ENCODE peak calls at places on chromosomes 4 and X, in ten cellular contexts. One of them, this sample, is unnamed.

GRCh38 chrX:42519666-42520231 is 258.2 kb downstream of the PPP1R2C start:
- DNase-seq in adipocyte: peak; percentile 62
- DNase-seq in WTC11: no peak
- DNase-seq in activated T-cell treated with anti-CD3 and anti-CD28 coated beads, Interleukin-2, amount 50 U/mL, for 24 hours: no peak
- DNase-seq in BJ: no peak
- DNase-seq in psoas muscle: no peak
- DNase-seq in mammary epithelial cell: peak; percentile 51
- DNase-seq in Caco-2: no peak
- DNase-seq in NCI-H2081 treated with DMSO at 0.1 percent for 48 hours: no peak
- DNase-seq in stromal cell of bone marrow: peak; percentile 28
- DNase-seq in this sample: no peak

GRCh38 chr4:73421708-73422457 is 14.1 kb upstream of the AFP start:
- DNase-seq in stromal cell of bone marrow: no peak
- DNase-seq in mammary epithelial cell: no peak
- DNase-seq in BJ: no peak
- DNase-seq in Caco-2: no peak
- DNase-seq in psoas muscle: no peak
- DNase-seq in WTC11: no peak
- DNase-seq in activated T-cell treated with anti-CD3 and anti-CD28 coated beads, Interleukin-2, amount 50 U/mL, for 24 hours: no peak
- DNase-seq in NCI-H2081 treated with DMSO at 0.1 percent for 48 hours: no peak
- DNase-seq in adipocyte: no peak
- DNase-seq in this sample: no peak

GRCh38 chr4:94127707-94128328 is 79.8 kb upstream of the SMARCAD1 start:
- DNase-seq in stromal cell of bone marrow: peak; percentile 4
- DNase-seq in WTC11: no peak
- DNase-seq in NCI-H2081 treated with DMSO at 0.1 percent for 48 hours: no peak
- DNase-seq in adipocyte: peak; percentile 66
- DNase-seq in BJ: no peak
- DNase-seq in activated T-cell treated with anti-CD3 and anti-CD28 coated beads, Interleukin-2, amount 50 U/mL, for 24 hours: no peak
- DNase-seq in Caco-2: peak; percentile 13
- DNase-seq in psoas muscle: no peak
- DNase-seq in mammary epithelial cell: peak; percentile 19
- DNase-seq in this sample: no peak

GRCh38 chrX:141791856-141792255 is 46.3 kb upstream of the MAGEC3 start:
- DNase-seq in stromal cell of bone marrow: peak; percentile 11
- DNase-seq in NCI-H2081 treated with DMSO at 0.1 percent for 48 hours: no peak
- DNase-seq in BJ: no peak
- DNase-seq in mammary epithelial cell: no peak
- DNase-seq in psoas muscle: no peak
- DNase-seq in adipocyte: peak; percentile 14
- DNase-seq in Caco-2: no peak
- DNase-seq in activated T-cell treated with anti-CD3 and anti-CD28 coated beads, Interleukin-2, amount 50 U/mL, for 24 hours: no peak
- DNase-seq in WTC11: no peak
- DNase-seq in this sample: no peak

GRCh38 chrX:110847334-110847733 is 51.7 kb upstream of the CHRDL1 start:
- DNase-seq in BJ: no peak
- DNase-seq in stromal cell of bone marrow: peak; percentile 37
- DNase-seq in NCI-H2081 treated with DMSO at 0.1 percent for 48 hours: peak; percentile 64
- DNase-seq in mammary epithelial cell: peak; percentile 44
- DNase-seq in psoas muscle: no peak
- DNase-seq in adipocyte: peak; percentile 83
- DNase-seq in WTC11: no peak
- DNase-seq in activated T-cell treated with anti-CD3 and anti-CD28 coated beads, Interleukin-2, amount 50 U/mL, for 24 hours: no peak
- DNase-seq in Caco-2: peak; percentile 43
- DNase-seq in this sample: peak; percentile 12

GRCh38 chr4:146943691-146944375 is 1.8 kb downstream of the TTC29 start:
- DNase-seq in stromal cell of bone marrow: no peak
- DNase-seq in WTC11: no peak
- DNase-seq in mammary epithelial cell: no peak
- DNase-seq in psoas muscle: no peak
- DNase-seq in activated T-cell treated with anti-CD3 and anti-CD28 coated beads, Interleukin-2, amount 50 U/mL, for 24 hours: no peak
- DNase-seq in BJ: no peak
- DNase-seq in adipocyte: no peak
- DNase-seq in NCI-H2081 treated with DMSO at 0.1 percent for 48 hours: no peak
- DNase-seq in Caco-2: peak; percentile 1
- DNase-seq in this sample: no peak

GRCh38 chrX:19515615-19516105 is 352 bp upstream of the MAP3K15 start:
- DNase-seq in WTC11: peak; percentile 12
- DNase-seq in adipocyte: no peak
- DNase-seq in BJ: no peak
- DNase-seq in Caco-2: no peak
- DNase-seq in NCI-H2081 treated with DMSO at 0.1 percent for 48 hours: no peak
- DNase-seq in activated T-cell treated with anti-CD3 and anti-CD28 coated beads, Interleukin-2, amount 50 U/mL, for 24 hours: no peak
- DNase-seq in psoas muscle: no peak
- DNase-seq in stromal cell of bone marrow: no peak
- DNase-seq in mammary epithelial cell: no peak
- DNase-seq in this sample: no peak

GRCh38 chrX:46198858-46199257 is 346.4 kb downstream of the ZNF674 start:
- DNase-seq in psoas muscle: no peak
- DNase-seq in adipocyte: peak; percentile 61
- DNase-seq in activated T-cell treated with anti-CD3 and anti-CD28 coated beads, Interleukin-2, amount 50 U/mL, for 24 hours: no peak
- DNase-seq in mammary epithelial cell: no peak
- DNase-seq in WTC11: no peak
- DNase-seq in Caco-2: no peak
- DNase-seq in BJ: no peak
- DNase-seq in NCI-H2081 treated with DMSO at 0.1 percent for 48 hours: no peak
- DNase-seq in stromal cell of bone marrow: no peak
- DNase-seq in this sample: no peak

GRCh38 chrX:118603981-118604380 is 108.4 kb downstream of the DOCK11 start:
- DNase-seq in NCI-H2081 treated with DMSO at 0.1 percent for 48 hours: peak; percentile 90
- DNase-seq in adipocyte: peak; percentile 81
- DNase-seq in stromal cell of bone marrow: peak; percentile 37
- DNase-seq in BJ: no peak
- DNase-seq in psoas muscle: peak; percentile 16
- DNase-seq in WTC11: peak; percentile 41
- DNase-seq in Caco-2: peak; percentile 56
- DNase-seq in mammary epithelial cell: peak; percentile 39
- DNase-seq in activated T-cell treated with anti-CD3 and anti-CD28 coated beads, Interleukin-2, amount 50 U/mL, for 24 hours: peak; percentile 40
- DNase-seq in this sample: peak; percentile 33

GRCh38 chr4:159328766-159329165 is 225.9 kb downstream of the RAPGEF2 start:
- DNase-seq in Caco-2: no peak
- DNase-seq in stromal cell of bone marrow: no peak
- DNase-seq in WTC11: no peak
- DNase-seq in adipocyte: no peak
- DNase-seq in psoas muscle: no peak
- DNase-seq in mammary epithelial cell: no peak
- DNase-seq in NCI-H2081 treated with DMSO at 0.1 percent for 48 hours: no peak
- DNase-seq in activated T-cell treated with anti-CD3 and anti-CD28 coated beads, Interleukin-2, amount 50 U/mL, for 24 hours: no peak
- DNase-seq in BJ: no peak
- DNase-seq in this sample: no peak

GRCh38 chrX:97446298-97446882 is 562.7 kb downstream of the RPA4 start:
- DNase-seq in BJ: no peak
- DNase-seq in adipocyte: peak; percentile 24
- DNase-seq in Caco-2: no peak
- DNase-seq in stromal cell of bone marrow: no peak
- DNase-seq in mammary epithelial cell: no peak
- DNase-seq in psoas muscle: no peak
- DNase-seq in WTC11: no peak
- DNase-seq in activated T-cell treated with anti-CD3 and anti-CD28 coated beads, Interleukin-2, amount 50 U/mL, for 24 hours: no peak
- DNase-seq in NCI-H2081 treated with DMSO at 0.1 percent for 48 hours: no peak
- DNase-seq in this sample: no peak

GRCh38 chr4:130127297-130127696 is 1031.3 kb downstream of the C4orf33 start:
- DNase-seq in psoas muscle: no peak
- DNase-seq in Caco-2: no peak
- DNase-seq in BJ: no peak
- DNase-seq in stromal cell of bone marrow: no peak
- DNase-seq in adipocyte: no peak
- DNase-seq in NCI-H2081 treated with DMSO at 0.1 percent for 48 hours: no peak
- DNase-seq in activated T-cell treated with anti-CD3 and anti-CD28 coated beads, Interleukin-2, amount 50 U/mL, for 24 hours: no peak
- DNase-seq in mammary epithelial cell: no peak
- DNase-seq in WTC11: no peak
- DNase-seq in this sample: no peak

GRCh38 chr4:80538276-80538926 is 202.9 kb downstream of the CFAP299 start:
- DNase-seq in Caco-2: no peak
- DNase-seq in stromal cell of bone marrow: peak; percentile 9
- DNase-seq in NCI-H2081 treated with DMSO at 0.1 percent for 48 hours: no peak
- DNase-seq in WTC11: no peak
- DNase-seq in adipocyte: peak; percentile 10
- DNase-seq in psoas muscle: no peak
- DNase-seq in activated T-cell treated with anti-CD3 and anti-CD28 coated beads, Interleukin-2, amount 50 U/mL, for 24 hours: no peak
- DNase-seq in mammary epithelial cell: peak; percentile 67
- DNase-seq in BJ: no peak
- DNase-seq in this sample: no peak

GRCh38 chr4:182671749-182672148 is 245.4 kb downstream of the DCTD start:
- DNase-seq in WTC11: no peak
- DNase-seq in BJ: no peak
- DNase-seq in Caco-2: no peak
- DNase-seq in adipocyte: no peak
- DNase-seq in NCI-H2081 treated with DMSO at 0.1 percent for 48 hours: no peak
- DNase-seq in activated T-cell treated with anti-CD3 and anti-CD28 coated beads, Interleukin-2, amount 50 U/mL, for 24 hours: no peak
- DNase-seq in psoas muscle: no peak
- DNase-seq in mammary epithelial cell: no peak
- DNase-seq in stromal cell of bone marrow: no peak
- DNase-seq in this sample: no peak

GRCh38 chr4:182010876-182011275 is 232.3 kb upstream of the TENM3 start:
- DNase-seq in Caco-2: no peak
- DNase-seq in activated T-cell treated with anti-CD3 and anti-CD28 coated beads, Interleukin-2, amount 50 U/mL, for 24 hours: no peak
- DNase-seq in psoas muscle: no peak
- DNase-seq in adipocyte: peak; percentile 14
- DNase-seq in WTC11: no peak
- DNase-seq in stromal cell of bone marrow: peak; percentile 16
- DNase-seq in mammary epithelial cell: no peak
- DNase-seq in NCI-H2081 treated with DMSO at 0.1 percent for 48 hours: no peak
- DNase-seq in BJ: peak; percentile 11
- DNase-seq in this sample: no peak

GRCh38 chr4:20106926-20107325 is 144.8 kb upstream of the SLIT2 start:
- DNase-seq in psoas muscle: no peak
- DNase-seq in stromal cell of bone marrow: no peak
- DNase-seq in mammary epithelial cell: no peak
- DNase-seq in WTC11: no peak
- DNase-seq in adipocyte: no peak
- DNase-seq in NCI-H2081 treated with DMSO at 0.1 percent for 48 hours: no peak
- DNase-seq in activated T-cell treated with anti-CD3 and anti-CD28 coated beads, Interleukin-2, amount 50 U/mL, for 24 hours: no peak
- DNase-seq in Caco-2: no peak
- DNase-seq in BJ: no peak
- DNase-seq in this sample: no peak

GRCh38 chr4:98522603-98523395 is 135.6 kb downstream of the TSPAN5 start:
- DNase-seq in WTC11: no peak
- DNase-seq in activated T-cell treated with anti-CD3 and anti-CD28 coated beads, Interleukin-2, amount 50 U/mL, for 24 hours: no peak
- DNase-seq in mammary epithelial cell: peak; percentile 63
- DNase-seq in stromal cell of bone marrow: peak; percentile 41
- DNase-seq in adipocyte: peak; percentile 87
- DNase-seq in NCI-H2081 treated with DMSO at 0.1 percent for 48 hours: no peak
- DNase-seq in Caco-2: no peak
- DNase-seq in BJ: peak; percentile 59
- DNase-seq in psoas muscle: no peak
- DNase-seq in this sample: no peak

GRCh38 chrX:8845060-8845459 is 43.9 kb upstream of the FAM9A start:
- DNase-seq in stromal cell of bone marrow: peak; percentile 40
- DNase-seq in BJ: peak; percentile 29
- DNase-seq in adipocyte: no peak
- DNase-seq in mammary epithelial cell: no peak
- DNase-seq in NCI-H2081 treated with DMSO at 0.1 percent for 48 hours: no peak
- DNase-seq in Caco-2: peak; percentile 77
- DNase-seq in psoas muscle: no peak
- DNase-seq in WTC11: peak; percentile 13
- DNase-seq in activated T-cell treated with anti-CD3 and anti-CD28 coated beads, Interleukin-2, amount 50 U/mL, for 24 hours: no peak
- DNase-seq in this sample: no peak